ENCODE peak calls at places on chromosomes 11 and 22, in six cellular contexts. A, Q, Y, M, T and K are unnamed samples. For H3K4me1, the result is how much of the 10 kb centered on the place peaks cover.

GRCh38 chr22:29308791-29309262 is 2.4 kb downstream of the GAS2L1 start:
- DNase-seq in T (no peak), A (peak), Y (no peak), M (no peak), Q (no peak), K (no peak)

GRCh38 chr11:70772950-70773349 is 374.6 kb downstream of the CTTN start:
- DNase-seq in M (no peak), T (no peak), Y (no peak), A (no peak), Q (no peak), K (peak)

GRCh38 chr11:60840711-60841430 is 1.0 kb upstream of the CCDC86 start:
- DNase-seq in M (no peak), A (peak), Q (no peak), Y (no peak), T (no peak), K (no peak)

GRCh38 chr11:11265320-11265719 is 87.7 kb downstream of the CSNK2A3 start:
- DNase-seq in Q (no peak), Y (no peak), A (no peak), T (no peak), M (no peak), K (no peak)

GRCh38 chr11:18408558-18409242 is 3.4 kb upstream of the LDHC start:
- DNase-seq in T (no peak), M (no peak), A (peak), Y (peak), Q (no peak), K (no peak)

GRCh38 chr11:841981-842369 is 354 bp downstream of the POLR2L start:
- DNase-seq in M (no peak), Q (no peak), Y (no peak), A (no peak), T (no peak), K (no peak)

GRCh38 chr11:96168623-96169022 is 174.4 kb downstream of the MAML2 start:
- DNase-seq in Q (no peak), A (peak), M (no peak), T (peak), Y (no peak), K (no peak)

GRCh38 chr11:2689551-2690260 is 10.1 kb downstream of the KCNQ1OT1 start:
- DNase-seq in T (no peak), M (no peak), Y (peak), Q (no peak), A (no peak), K (peak)

GRCh38 chr11:36009469-36009868 is 65.6 kb downstream of the LDLRAD3 start:
- DNase-seq in Y (no peak), M (no peak), T (no peak), Q (peak), A (peak), K (no peak)

DNA sequence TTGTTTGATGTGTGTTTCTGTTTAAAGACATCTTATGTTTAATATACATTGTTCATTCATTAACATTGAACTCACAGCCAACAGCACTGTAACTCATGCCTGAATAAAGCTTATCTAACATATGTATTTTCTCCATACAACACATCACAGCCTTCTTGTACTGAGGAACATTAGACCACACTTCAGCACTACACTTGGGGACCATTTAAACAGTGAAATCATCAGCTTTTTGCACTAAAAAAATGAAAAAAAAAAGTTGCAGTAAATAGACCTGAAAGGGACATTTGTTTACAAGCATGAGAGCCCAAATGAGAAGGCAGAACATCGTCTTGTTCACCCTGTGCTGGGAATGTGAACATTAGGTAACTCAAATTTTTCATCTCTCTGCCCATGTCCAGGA is 15.3 kb upstream of the TPP1 start:
- DNase-seq in Q (no peak), M (no peak), T (no peak), A (no peak), Y (no peak), K (no peak)
- H3K27ac ChIP-seq in Q (no peak), M (no peak), T (peak), A (no peak), Y (no peak), K (no peak)

GRCh38 chr22:36355362-36355761 is 32.4 kb downstream of the MYH9 start:
- DNase-seq in T (no peak), A (peak), M (no peak), Y (no peak), Q (no peak), K (no peak)

GRCh38 chr22:36360011-36360410 is 27.8 kb downstream of the MYH9 start:
- DNase-seq in Q (no peak), A (no peak), T (no peak), M (no peak), Y (no peak), K (no peak)

GRCh38 chr22:36359172-36359973 is 28.4 kb downstream of the MYH9 start:
- DNase-seq in Q (no peak), A (no peak), M (no peak), Y (peak), T (no peak), K (no peak)

GRCh38 chr22:36355894-36356293 is 31.9 kb downstream of the MYH9 start:
- DNase-seq in T (no peak), M (no peak), A (no peak), Q (no peak), Y (no peak), K (no peak)

GRCh38 chr22:36356708-36357694 is 30.8 kb downstream of the MYH9 start:
- DNase-seq in Y (no peak), M (no peak), T (no peak), A (peak), Q (no peak), K (no peak)
- H3K4me1 ChIP-seq in Y (half or more), M (half or more), T (under half), A (half or more), Q (half or more), K (under half)

DNA sequence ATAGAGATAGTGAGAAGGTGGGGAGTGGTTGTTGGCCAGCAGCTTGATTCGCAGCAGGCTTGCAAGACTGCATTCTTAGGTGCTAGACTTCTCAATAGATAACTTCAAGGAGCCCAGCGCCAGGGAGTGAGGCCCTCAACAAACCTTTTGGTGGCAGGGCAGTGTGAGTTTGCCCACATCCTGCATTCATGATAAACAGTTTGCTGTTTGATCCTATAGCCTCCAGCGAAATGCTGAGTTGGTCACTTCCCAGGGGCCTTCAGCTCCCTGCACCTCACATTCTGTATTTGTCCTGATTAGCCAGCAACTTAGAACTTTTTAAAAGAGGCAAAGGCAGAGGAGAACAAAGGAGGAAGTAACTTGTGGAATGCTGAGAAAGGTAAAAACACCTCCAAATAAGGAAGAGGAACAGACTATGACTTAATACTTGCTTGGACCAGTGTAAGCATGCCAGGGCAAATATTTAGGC is 25.1 kb downstream of the OR10A6 start:
- DNase-seq in M (no peak), Y (no peak), Q (peak), A (no peak), T (no peak), K (no peak)
- H3K27ac ChIP-seq in M (no peak), Y (no peak), Q (peak), A (peak), T (no peak), K (no peak)

GRCh38 chr22:36358533-36359171 is 29.1 kb downstream of the MYH9 start:
- DNase-seq in Q (no peak), T (no peak), Y (no peak), A (no peak), M (no peak), K (no peak)
- H3K4me1 ChIP-seq in Q (half or more), T (under half), Y (half or more), A (half or more), M (half or more), K (half or more)

DNA sequence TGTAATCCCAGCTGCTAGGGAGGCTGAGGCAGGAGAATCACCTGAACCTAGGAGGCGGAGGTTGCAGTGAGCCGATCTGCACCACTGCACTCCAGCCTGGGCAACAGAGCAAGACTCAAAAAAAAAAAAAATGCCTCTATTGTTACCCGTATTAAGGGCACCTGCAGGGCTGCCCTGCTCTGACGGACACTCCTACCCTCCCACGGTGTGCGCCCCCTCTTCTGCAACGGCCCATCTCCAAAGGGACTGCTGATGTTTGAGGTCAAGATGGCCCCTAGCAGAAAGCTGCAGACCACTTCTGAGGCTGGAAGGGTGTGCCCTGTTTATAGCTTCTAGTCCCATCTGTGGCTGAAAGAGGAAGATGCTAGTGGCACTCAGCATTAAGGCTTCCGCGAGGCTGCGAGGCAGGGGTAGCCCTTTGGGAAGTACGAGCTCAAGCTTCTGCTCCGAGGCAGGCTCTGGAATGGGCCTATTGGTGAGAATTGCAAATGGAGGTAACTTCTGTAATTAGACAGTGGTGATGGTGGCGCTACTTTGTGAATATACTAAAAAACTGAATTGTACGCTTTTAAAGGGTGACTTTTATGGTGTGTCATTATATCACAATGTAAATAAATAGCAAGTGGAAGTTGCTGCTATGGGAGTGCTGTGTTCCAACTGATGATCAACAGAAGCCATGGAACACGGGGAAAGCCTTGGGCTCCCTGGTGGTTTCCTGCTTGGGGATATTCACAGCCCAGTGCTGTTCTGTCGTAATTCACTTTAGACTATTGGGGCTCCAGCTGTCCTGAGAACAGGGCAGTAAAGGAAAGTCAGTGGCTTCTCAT is 24.3 kb downstream of the ARFGAP2 start:
- DNase-seq in Q (no peak), M (no peak), T (no peak), Y (peak), A (peak), K (no peak)
- H3K27ac ChIP-seq in Q (no peak), M (no peak), T (peak), Y (peak), A (no peak), K (peak)

GRCh38 chr22:50546326-50547230 is 879 bp downstream of the KLHDC7B start:
- DNase-seq in Y (no peak), M (no peak), T (no peak), Q (peak), A (no peak), K (no peak)

GRCh38 chr22:50548913-50549790 is 3.5 kb downstream of the KLHDC7B start:
- DNase-seq in Q (no peak), Y (peak), M (no peak), T (no peak), A (no peak), K (no peak)

GRCh38 chr22:50548046-50548912 is 2.6 kb downstream of the KLHDC7B start:
- DNase-seq in Q (no peak), Y (peak), T (no peak), M (no peak), A (no peak), K (no peak)

GRCh38 chr22:50545522-50546325 is at the start of gene KLHDC7B:
- DNase-seq in Q (peak), M (no peak), A (peak), Y (no peak), T (no peak), K (no peak)

DNA sequence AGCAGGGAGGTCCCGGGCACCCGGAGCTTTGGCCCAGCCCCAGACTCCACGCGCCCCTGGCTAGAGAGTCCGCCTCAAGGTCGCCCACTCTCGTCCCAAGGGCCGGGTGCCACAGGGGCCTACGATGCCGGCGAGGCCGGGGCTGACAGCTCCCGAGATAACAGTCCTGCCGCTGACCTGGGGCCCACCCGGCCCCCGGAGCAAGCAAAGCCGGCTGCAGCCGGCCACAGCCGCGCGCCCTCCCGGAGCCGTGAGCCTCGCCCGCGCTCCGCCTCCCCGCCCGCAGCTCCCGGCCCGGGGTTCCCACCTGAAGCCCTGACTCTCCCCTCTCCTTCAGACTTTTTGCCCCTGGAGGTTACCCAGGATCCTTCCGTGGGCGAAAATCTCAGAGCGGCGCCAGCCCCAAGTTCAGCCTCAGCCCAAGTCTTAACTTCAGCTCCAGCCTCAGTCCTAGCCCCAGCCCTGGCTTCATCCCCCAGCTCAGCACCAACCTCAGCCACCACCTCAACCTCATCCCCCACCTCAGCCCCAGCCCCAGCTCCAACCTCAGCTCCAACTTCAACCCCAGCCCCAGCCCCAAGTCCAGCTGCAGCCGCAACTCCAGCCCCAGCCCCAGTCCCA is 1.6 kb downstream of the KLHDC7B start:
- DNase-seq in M (no peak), A (no peak), Y (no peak), T (no peak), Q (no peak), K (no peak)
- H3K4me1 ChIP-seq in M (under half), A (under half), Y (under half), T (under half), Q (under half), K (under half)